ENCODE peak calls at places on chromosomes 13 and 19, in nine cellular contexts. A is uterus, M is neural progenitor cell, F is heart left ventricle, N is lower leg skin, X is Caco-2, O is transverse colon, V is BE2C, T is OCI-LY7. Z is an unnamed sample.

GRCh38 chr13:54449922-54450321 is 1421.3 kb downstream of the OLFM4 start:
- DNase-seq in A (no peak), M (no peak), F (no peak), N (no peak), X (no peak), O (no peak), V (no peak), T (no peak), Z (no peak)

GRCh38 chr19:19514215-19514633 is 1.1 kb downstream of the TSSK6 start:
- DNase-seq in A (peak), M (no peak), F (peak), N (no peak), X (no peak), O (peak), V (no peak), T (no peak), Z (no peak)

GRCh38 chr13:96958286-96958891 is 35.9 kb downstream of the OXGR1 start:
- DNase-seq in A (no peak), M (peak), F (no peak), N (no peak), X (peak), O (no peak), V (peak), T (peak), Z (no peak)

GRCh38 chr13:55977436-55977835 is 1163.3 kb upstream of the PRR20A start:
- DNase-seq in A (no peak), M (no peak), F (no peak), N (peak), X (no peak), O (no peak), V (no peak), T (no peak), Z (no peak)

GRCh38 chr13:99257291-99257690 is 888 bp downstream of the GPR18 start:
- DNase-seq in A (no peak), M (no peak), F (no peak), N (no peak), X (no peak), O (no peak), V (no peak), T (peak), Z (no peak)

GRCh38 chr19:30204721-30205120 is 167.5 kb upstream of the ZNF536 start:
- DNase-seq in A (no peak), M (no peak), F (no peak), N (peak), X (no peak), O (no peak), V (no peak), T (no peak), Z (no peak)

GRCh38 chr19:35721374-35721773 is 3.6 kb downstream of the KMT2B start:
- DNase-seq in A (no peak), M (no peak), F (no peak), N (no peak), X (no peak), O (no peak), V (no peak), T (no peak), Z (no peak)

GRCh38 chr13:84366484-84366883 is 484.2 kb upstream of the SLITRK1 start:
- DNase-seq in A (no peak), M (no peak), F (no peak), N (no peak), X (no peak), O (no peak), V (no peak), T (no peak), Z (no peak)

GRCh38 chr13:71056581-71056980 is 810.4 kb downstream of the DACH1 start:
- DNase-seq in A (no peak), M (no peak), F (no peak), N (no peak), X (no peak), O (no peak), V (no peak), T (peak), Z (no peak)

GRCh38 chr19:13029301-13029880 is 34.1 kb downstream of the NFIX start:
- DNase-seq in A (no peak), M (no peak), F (no peak), N (no peak), X (no peak), O (no peak), V (no peak), T (no peak), Z (no peak)

GRCh38 chr13:35953537-35954206 is 177.5 kb downstream of the DCLK1 start:
- DNase-seq in A (peak), M (peak), F (peak), N (peak), X (peak), O (peak), V (peak), T (peak), Z (no peak)

GRCh38 chr19:12484011-12484370 is 625 bp downstream of the ZNF709 start:
- DNase-seq in A (no peak), M (no peak), F (no peak), N (no peak), X (no peak), O (no peak), V (no peak), T (no peak), Z (no peak)

GRCh38 chr13:29887651-29888050 is 37.2 kb upstream of the UBL3 start:
- DNase-seq in A (no peak), M (no peak), F (no peak), N (no peak), X (no peak), O (no peak), V (no peak), T (no peak), Z (no peak)

GRCh38 chr19:18477042-18477760 is 39.3 kb upstream of the ISYNA1 start:
- DNase-seq in A (no peak), M (no peak), F (no peak), N (no peak), X (no peak), O (no peak), V (no peak), T (no peak), Z (no peak)

GRCh38 chr19:54325194-54325621 is 12.2 kb upstream of the LILRA5 start:
- DNase-seq in A (no peak), M (peak), F (no peak), N (peak), X (peak), O (no peak), V (peak), T (peak), Z (no peak)

GRCh38 chr13:77980592-77980991 is 62.0 kb upstream of the EDNRB start:
- DNase-seq in A (no peak), M (peak), F (no peak), N (no peak), X (peak), O (no peak), V (no peak), T (no peak), Z (peak)

GRCh38 chr19:29743681-29744080 is 28.6 kb upstream of the C19orf12 start:
- DNase-seq in A (no peak), M (no peak), F (no peak), N (no peak), X (no peak), O (no peak), V (no peak), T (no peak), Z (no peak)

GRCh38 chr19:41584260-41584810 is 8.4 kb downstream of the CEACAM21 start:
- DNase-seq in A (no peak), M (no peak), F (no peak), N (no peak), X (no peak), O (no peak), V (no peak), T (no peak), Z (no peak)

GRCh38 chr19:18833849-18834643 is 2.3 kb downstream of the UPF1 start:
- DNase-seq in A (no peak), M (peak), F (no peak), N (no peak), X (no peak), O (peak), V (no peak), T (no peak), Z (no peak)

GRCh38 chr19:40778865-40779284 is 828 bp downstream of the RAB4B start:
- DNase-seq in A (no peak), M (no peak), F (no peak), N (no peak), X (no peak), O (no peak), V (no peak), T (no peak), Z (peak)

GRCh38 chr19:47230122-47230920 is 678 bp downstream of the BBC3 start:
- DNase-seq in A (peak), M (peak), F (peak), N (peak), X (peak), O (peak), V (peak), T (peak), Z (no peak)

GRCh38 chr19:1245468-1245867 is 2.9 kb upstream of the MIDN start:
- DNase-seq in A (no peak), M (no peak), F (no peak), N (peak), X (no peak), O (no peak), V (no peak), T (no peak), Z (no peak)

GRCh38 chr19:47573076-47574026 is at the start of gene ZNF541:
- DNase-seq in A (peak), M (no peak), F (peak), N (peak), X (no peak), O (peak), V (no peak), T (no peak), Z (no peak)

GRCh38 chr19:9883764-9884163 is 48.6 kb downstream of the PIN1 start:
- DNase-seq in A (no peak), M (no peak), F (no peak), N (no peak), X (no peak), O (no peak), V (no peak), T (no peak), Z (no peak)

GRCh38 chr19:9881720-9882119 is 46.6 kb downstream of the PIN1 start:
- DNase-seq in A (no peak), M (no peak), F (no peak), N (no peak), X (no peak), O (peak), V (no peak), T (no peak), Z (no peak)

GRCh38 chr19:9883231-9883758 is 48.2 kb downstream of the PIN1 start:
- DNase-seq in A (no peak), M (peak), F (no peak), N (no peak), X (no peak), O (no peak), V (no peak), T (no peak), Z (no peak)

DNA sequence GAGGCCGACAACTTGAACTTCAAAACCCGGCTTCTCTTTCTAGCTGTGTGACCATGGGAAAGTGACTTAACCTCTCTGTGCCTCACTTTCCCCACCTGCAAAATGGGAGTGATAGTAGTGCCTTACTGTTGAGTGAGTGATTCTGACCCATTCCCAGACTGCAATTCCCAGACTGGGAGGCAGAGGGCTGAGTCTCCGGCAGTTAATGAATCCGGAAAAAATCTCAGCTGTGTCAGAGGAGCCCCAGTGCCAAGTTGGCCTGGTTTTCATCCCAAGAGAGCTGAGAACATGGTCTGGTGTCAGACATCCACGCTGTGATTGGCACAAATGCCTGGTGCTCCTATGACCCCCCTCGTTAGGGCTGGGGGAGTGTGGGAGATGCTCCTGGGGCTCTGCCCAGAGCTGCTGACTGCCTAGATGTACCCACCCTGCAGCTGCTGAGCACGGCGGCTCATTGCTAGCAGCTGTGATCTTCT is 50.0 kb downstream of the PIN1 start:
- DNase-seq in A (peak), M (no peak), F (peak), N (no peak), X (peak), O (no peak), V (peak), T (no peak), Z (no peak)
- TF ChIP-seq CTCF in A (peak), M (peak), F (peak), N (no peak), X (no peak), O (no peak), V (peak), T (no peak), Z (peak)

GRCh38 chr13:110283661-110284516 is 23.1 kb downstream of the COL4A1 start:
- DNase-seq in A (no peak), M (no peak), F (no peak), N (peak), X (no peak), O (no peak), V (no peak), T (no peak), Z (no peak)
- H3K4me3 ChIP-seq in A (no peak), M (no peak), F (no peak), N (no peak), X (no peak), O (no peak), V (no peak), T (no peak), Z (no peak)

GRCh38 chr19:4185413-4186086 is 3.1 kb downstream of the ANKRD24 start:
- DNase-seq in A (no peak), M (no peak), F (no peak), N (no peak), X (no peak), O (no peak), V (peak), T (peak), Z (no peak)

GRCh38 chr19:4187313-4188122 is 5.0 kb downstream of the ANKRD24 start:
- DNase-seq in A (no peak), M (no peak), F (no peak), N (no peak), X (no peak), O (no peak), V (no peak), T (no peak), Z (no peak)

GRCh38 chr19:4183967-4184717 is 1.7 kb downstream of the ANKRD24 start:
- DNase-seq in A (no peak), M (peak), F (no peak), N (no peak), X (no peak), O (no peak), V (no peak), T (no peak), Z (no peak)

GRCh38 chr19:4184718-4185352 is 2.3 kb downstream of the ANKRD24 start:
- DNase-seq in A (no peak), M (no peak), F (no peak), N (no peak), X (no peak), O (no peak), V (no peak), T (no peak), Z (no peak)

DNA sequence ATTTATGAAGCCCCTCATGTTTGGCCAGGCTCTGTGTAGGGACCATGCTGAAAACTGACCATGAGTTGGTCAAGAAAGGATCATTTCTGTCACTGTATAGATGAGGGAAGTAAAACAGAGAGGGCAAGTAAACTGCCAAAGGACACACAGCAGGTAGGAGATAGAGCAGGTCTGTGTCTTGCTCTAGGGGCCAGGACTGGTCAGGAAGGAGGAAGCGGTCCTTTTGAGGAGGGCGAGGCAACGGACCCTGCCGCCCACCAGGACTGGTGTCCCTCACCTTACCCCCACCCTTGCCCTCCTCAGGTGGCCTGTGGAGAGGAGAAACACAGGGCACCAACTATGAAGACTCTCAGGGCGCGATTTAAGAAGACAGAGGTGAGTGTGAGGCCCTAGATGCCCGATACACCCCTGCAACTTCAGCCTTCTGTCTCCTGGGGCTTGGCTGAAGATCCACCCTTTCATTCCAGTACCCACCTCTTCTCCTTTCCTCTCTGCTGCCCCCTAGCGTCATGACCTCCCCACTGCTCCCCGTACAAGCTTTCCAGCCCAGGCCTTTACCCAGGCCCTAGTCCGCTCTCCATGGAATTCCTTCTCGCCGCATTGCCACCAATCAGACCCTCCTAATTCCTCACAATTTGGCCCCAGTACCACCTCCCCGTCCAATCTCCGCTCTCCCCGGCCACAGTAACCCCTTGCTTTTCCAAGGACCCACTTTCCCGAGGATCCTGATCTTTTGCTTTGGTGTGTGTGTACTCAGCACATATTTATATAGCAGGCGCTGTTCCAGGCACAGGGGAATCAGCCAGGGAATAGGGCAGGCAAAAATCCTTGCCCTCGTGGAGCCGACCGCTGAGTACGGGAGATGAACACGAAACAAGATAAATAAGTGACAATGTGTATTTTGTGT is 3.9 kb downstream of the ANKRD24 start:
- DNase-seq in A (peak), M (peak), F (peak), N (peak), X (peak), O (peak), V (peak), T (peak), Z (no peak)
- TF ChIP-seq CTCF in A (peak), M (peak), F (peak), N (peak), X (peak), O (peak), V (peak), T (peak), Z (peak)

GRCh38 chr13:76980075-76980718 is 11.7 kb upstream of the CLN5 start:
- DNase-seq in A (peak), M (peak), F (peak), N (peak), X (peak), O (peak), V (peak), T (peak), Z (no peak)
- H3K4me3 ChIP-seq in A (peak), M (no peak), F (peak), N (no peak), X (peak), O (peak), V (peak), T (no peak), Z (peak)

GRCh38 chr19:58558623-58559274 is 338 bp upstream of the UBE2M start:
- DNase-seq in A (peak), M (peak), F (peak), N (peak), X (peak), O (peak), V (peak), T (peak), Z (peak)
- TF ChIP-seq CTCF in A (no peak), M (no peak), F (no peak), N (no peak), X (no peak), O (peak), V (no peak), T (no peak), Z (no peak)

DNA sequence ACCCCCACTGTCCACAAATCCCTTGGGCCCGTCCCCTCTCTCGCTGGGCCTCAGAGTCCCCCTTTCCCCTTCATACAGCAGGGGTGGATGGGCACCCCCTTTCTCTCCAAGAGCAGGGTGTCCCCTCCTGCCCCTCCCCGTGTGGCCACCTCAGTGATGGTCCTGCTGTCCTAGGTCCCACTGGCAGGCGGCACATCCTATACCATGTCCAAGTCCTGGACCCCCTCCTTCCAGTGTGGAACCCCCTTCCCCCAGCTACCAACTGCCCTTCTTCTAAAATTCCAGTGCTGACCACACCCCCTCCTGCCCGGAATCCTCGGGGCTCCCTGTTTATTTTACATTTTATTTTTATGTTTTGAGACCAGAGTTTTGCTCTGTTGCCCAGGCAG is 812 bp upstream of the CPAMD8 start:
- DNase-seq in A (no peak), M (no peak), F (no peak), N (no peak), X (no peak), O (no peak), V (no peak), T (no peak), Z (no peak)
- H3K4me3 ChIP-seq in A (no peak), M (peak), F (no peak), N (no peak), X (no peak), O (no peak), V (no peak), T (no peak), Z (no peak)

GRCh38 chr19:8466018-8466417 is 21.2 kb downstream of the HNRNPM start:
- DNase-seq in A (no peak), M (no peak), F (no peak), N (no peak), X (no peak), O (no peak), V (no peak), T (no peak), Z (no peak)
- TF ChIP-seq CTCF in A (no peak), M (no peak), F (no peak), N (no peak), X (no peak), O (no peak), V (no peak), T (no peak), Z (no peak)

GRCh38 chr13:28532226-28533048 is 37.5 kb upstream of the FLT1 start:
- DNase-seq in A (no peak), M (peak), F (peak), N (no peak), X (no peak), O (no peak), V (peak), T (no peak), Z (no peak)
- H3K4me3 ChIP-seq in A (peak), M (peak), F (peak), N (peak), X (no peak), O (peak), V (peak), T (no peak), Z (peak)